ENCODE peak calls at places on chromosomes 16 and 17, in six cellular contexts. One of them, this sample, is unnamed. For H3K36me3 and H3K27me3, the result is how much of the 10 kb centered on the place peaks cover.

GRCh38 chr16:85652431-85653221 is 36.1 kb downstream of the GINS2 start:
- DNase-seq in BE2C: peak
- DNase-seq in adipocyte: peak
- DNase-seq in GM23248: peak
- DNase-seq in adrenal gland: peak
- DNase-seq in psoas muscle: peak
- DNase-seq in this sample: peak

GRCh38 chr17:42513686-42514085 is 22.4 kb upstream of the NAGLU start:
- DNase-seq in BE2C: no peak
- DNase-seq in adipocyte: no peak
- DNase-seq in GM23248: no peak
- DNase-seq in adrenal gland: no peak
- DNase-seq in psoas muscle: no peak
- DNase-seq in this sample: no peak

GRCh38 chr16:1773703-1774455 is 945 bp upstream of the MRPS34 start:
- DNase-seq in BE2C: peak
- DNase-seq in adipocyte: peak
- DNase-seq in GM23248: peak
- DNase-seq in adrenal gland: no peak
- DNase-seq in psoas muscle: peak
- DNase-seq in this sample: peak

GRCh38 chr16:67653131-67654068 is 6.7 kb downstream of the ACD start:
- DNase-seq in BE2C: peak
- DNase-seq in adipocyte: peak
- DNase-seq in GM23248: peak
- DNase-seq in adrenal gland: no peak
- DNase-seq in psoas muscle: peak
- DNase-seq in this sample: no peak

GRCh38 chr17:49434821-49435581 is 20.3 kb upstream of the PHB1 start:
- DNase-seq in BE2C: peak
- DNase-seq in adipocyte: peak
- DNase-seq in GM23248: peak
- DNase-seq in adrenal gland: peak
- DNase-seq in psoas muscle: no peak
- DNase-seq in this sample: peak

GRCh38 chr16:21684199-21684598 is 20.4 kb downstream of the OTOA start:
- DNase-seq in BE2C: peak
- DNase-seq in adipocyte: no peak
- DNase-seq in GM23248: peak
- DNase-seq in adrenal gland: peak
- DNase-seq in psoas muscle: no peak
- DNase-seq in this sample: no peak

GRCh38 chr16:72884573-72884972 is 163.4 kb downstream of the ZFHX3 start:
- DNase-seq in BE2C: no peak
- DNase-seq in adipocyte: no peak
- DNase-seq in GM23248: no peak
- DNase-seq in adrenal gland: no peak
- DNase-seq in psoas muscle: no peak
- DNase-seq in this sample: no peak

GRCh38 chr17:78357177-78357586 is 2.7 kb downstream of the SOCS3 start:
- DNase-seq in BE2C: no peak
- DNase-seq in adipocyte: peak
- DNase-seq in GM23248: peak
- DNase-seq in adrenal gland: no peak
- DNase-seq in psoas muscle: peak
- DNase-seq in this sample: peak

GRCh38 chr16:14564881-14565687 is 65.0 kb downstream of the PARN start:
- DNase-seq in BE2C: no peak
- DNase-seq in adipocyte: peak
- DNase-seq in GM23248: peak
- DNase-seq in adrenal gland: no peak
- DNase-seq in psoas muscle: no peak
- DNase-seq in this sample: no peak

GRCh38 chr16:74577882-74578366 is 29.0 kb downstream of the GLG1 start:
- DNase-seq in BE2C: no peak
- DNase-seq in adipocyte: peak
- DNase-seq in GM23248: peak
- DNase-seq in adrenal gland: no peak
- DNase-seq in psoas muscle: no peak
- DNase-seq in this sample: peak

GRCh38 chr17:42560246-42560645 is 1.7 kb upstream of the COASY start:
- DNase-seq in BE2C: no peak
- DNase-seq in adipocyte: no peak
- DNase-seq in GM23248: peak
- DNase-seq in adrenal gland: no peak
- DNase-seq in psoas muscle: no peak
- DNase-seq in this sample: no peak

GRCh38 chr17:57892820-57893595 is 43.2 kb upstream of the MRPS23 start:
- DNase-seq in BE2C: no peak
- DNase-seq in adipocyte: peak
- DNase-seq in GM23248: peak
- DNase-seq in adrenal gland: peak
- DNase-seq in psoas muscle: peak
- DNase-seq in this sample: peak

GRCh38 chr17:5419356-5419958 is at the start of gene NUP88:
- DNase-seq in BE2C: peak
- DNase-seq in adipocyte: peak
- DNase-seq in GM23248: peak
- DNase-seq in adrenal gland: peak
- DNase-seq in psoas muscle: peak
- DNase-seq in this sample: peak

GRCh38 chr17:21235921-21236320 is 17.3 kb downstream of the NATD1 start:
- DNase-seq in BE2C: no peak
- DNase-seq in adipocyte: no peak
- DNase-seq in GM23248: no peak
- DNase-seq in adrenal gland: no peak
- DNase-seq in psoas muscle: no peak
- DNase-seq in this sample: no peak

GRCh38 chr17:7262192-7263070 is at the start of gene CLDN7:
- DNase-seq in BE2C: no peak
- DNase-seq in adipocyte: no peak
- DNase-seq in GM23248: no peak
- DNase-seq in adrenal gland: no peak
- DNase-seq in psoas muscle: no peak
- DNase-seq in this sample: no peak

DNA sequence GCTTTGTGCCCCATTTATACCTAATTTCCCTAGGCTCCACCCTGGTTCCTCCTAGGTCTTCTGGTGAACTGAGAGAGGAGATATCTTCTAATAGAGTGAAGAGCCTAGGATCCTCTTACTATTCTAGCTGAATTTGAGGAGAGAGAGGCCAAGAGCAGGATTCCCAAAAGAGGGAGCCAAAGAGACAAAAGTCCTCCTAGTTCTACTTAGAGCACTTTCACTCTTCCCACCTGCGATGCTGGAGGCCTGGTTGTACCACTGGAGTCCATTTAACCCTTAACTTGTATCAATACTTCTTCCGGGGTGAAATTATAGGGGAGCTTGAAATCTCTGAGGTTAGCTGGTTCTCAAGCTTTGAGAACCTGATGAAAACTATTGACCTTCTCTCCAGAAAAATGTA is 3.4 kb upstream of the SSH2 start:
- DNase-seq in BE2C: no peak
- DNase-seq in adipocyte: peak
- DNase-seq in GM23248: peak
- DNase-seq in adrenal gland: no peak
- DNase-seq in psoas muscle: no peak
- DNase-seq in this sample: no peak
- H3K4me3 ChIP-seq in BE2C: no peak
- H3K4me3 ChIP-seq in adipocyte: no peak
- H3K4me3 ChIP-seq in GM23248: no peak
- H3K4me3 ChIP-seq in adrenal gland: no peak
- H3K4me3 ChIP-seq in psoas muscle: no peak
- H3K4me3 ChIP-seq in this sample: no peak

DNA sequence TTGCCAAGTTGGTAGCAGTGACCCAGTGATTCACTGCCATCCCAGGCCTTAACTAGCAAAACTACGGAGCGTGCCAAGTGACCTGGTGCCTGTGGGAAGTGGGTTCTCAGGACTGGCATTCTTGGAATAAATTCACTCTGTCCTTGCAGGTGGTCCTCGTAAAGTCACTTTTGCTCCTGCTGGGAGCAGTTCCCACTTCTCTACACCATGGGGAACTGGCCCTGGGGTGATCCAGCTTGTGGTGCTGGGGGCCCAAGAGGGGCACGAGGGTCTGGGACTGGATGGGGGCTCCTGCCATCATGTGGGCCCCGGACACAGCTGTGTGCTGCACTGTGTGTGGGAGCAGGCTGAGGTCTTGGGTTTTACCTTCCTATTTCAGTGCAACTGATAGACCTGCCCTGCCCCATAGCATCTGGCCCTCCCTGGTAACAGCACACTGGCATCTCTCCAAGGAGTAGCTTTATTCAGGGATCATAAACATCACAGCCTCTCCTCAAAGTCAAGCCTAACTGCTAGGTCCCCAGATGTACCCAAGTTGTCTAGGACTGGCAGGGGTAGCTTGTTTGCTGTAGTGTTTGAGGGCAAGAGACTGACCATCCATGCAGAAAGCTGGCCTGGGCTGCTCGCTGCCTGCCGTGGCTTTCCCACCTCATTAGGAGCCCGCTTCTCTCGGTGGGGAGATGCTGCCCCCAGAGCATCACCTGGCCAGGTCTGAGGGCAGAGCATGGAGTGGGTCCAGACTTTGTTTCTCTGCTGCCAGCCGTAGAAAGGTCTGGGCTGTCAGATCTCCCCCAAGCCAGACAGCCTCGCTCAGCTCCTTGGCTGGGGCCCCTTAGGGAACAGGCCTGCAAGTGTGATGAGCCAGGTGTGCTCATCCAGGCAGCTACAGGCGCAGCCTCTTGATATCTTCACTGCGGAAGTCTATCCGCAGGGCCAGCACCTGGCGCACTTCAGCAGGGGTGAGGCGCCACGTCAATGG is 26.0 kb downstream of the FCSK start:
- DNase-seq in BE2C: no peak
- DNase-seq in adipocyte: no peak
- DNase-seq in GM23248: no peak
- DNase-seq in adrenal gland: no peak
- DNase-seq in psoas muscle: no peak
- DNase-seq in this sample: peak
- H3K36me3 ChIP-seq in BE2C: under half
- H3K36me3 ChIP-seq in adipocyte: under half
- H3K36me3 ChIP-seq in GM23248: under half
- H3K36me3 ChIP-seq in adrenal gland: under half
- H3K36me3 ChIP-seq in psoas muscle: half or more
- H3K36me3 ChIP-seq in this sample: under half

DNA sequence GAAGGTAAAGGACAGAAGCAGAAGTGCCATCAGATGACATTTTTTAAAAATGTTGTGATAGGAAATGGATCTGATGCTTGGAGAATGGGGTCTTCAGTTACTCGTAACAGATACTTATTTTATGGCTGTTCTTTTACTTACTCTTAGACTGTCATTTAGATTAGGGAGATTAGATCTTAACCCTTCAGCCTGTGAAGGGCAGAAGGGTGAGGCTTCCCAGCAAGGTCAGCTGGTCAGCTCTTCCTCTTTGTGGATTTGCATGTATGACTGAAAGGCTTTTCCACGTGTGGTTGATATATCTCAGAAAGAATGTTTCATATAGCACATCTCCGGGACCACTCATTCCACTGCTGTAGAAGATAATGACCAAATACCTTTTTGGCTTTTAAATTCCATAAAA is 27.4 kb downstream of the GRB7 start:
- DNase-seq in BE2C: no peak
- DNase-seq in adipocyte: no peak
- DNase-seq in GM23248: no peak
- DNase-seq in adrenal gland: no peak
- DNase-seq in psoas muscle: no peak
- DNase-seq in this sample: no peak
- H3K27me3 ChIP-seq in BE2C: half or more
- H3K27me3 ChIP-seq in adipocyte: under half
- H3K27me3 ChIP-seq in GM23248: under half
- H3K27me3 ChIP-seq in adrenal gland: under half
- H3K27me3 ChIP-seq in psoas muscle: under half
- H3K27me3 ChIP-seq in this sample: under half

DNA sequence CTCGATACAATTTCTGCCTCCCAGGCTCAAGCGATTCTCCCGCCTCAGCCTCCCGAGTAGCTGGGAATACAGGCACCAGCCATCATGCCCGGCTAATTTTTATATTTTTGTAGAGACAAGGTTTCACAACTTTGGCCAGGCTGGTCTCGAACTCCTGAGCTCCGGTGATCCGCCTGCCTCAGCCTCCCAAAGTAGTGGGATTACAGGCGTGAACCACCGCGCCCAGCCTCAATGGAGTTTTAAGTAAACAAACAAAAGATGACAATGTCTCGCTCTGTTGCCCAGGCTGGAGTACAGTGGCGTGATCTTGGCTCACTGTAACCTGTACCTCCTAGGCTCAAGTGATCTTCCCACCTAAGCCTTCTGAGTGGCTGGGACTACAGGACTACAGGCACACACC is 52.6 kb upstream of the TRAP1 start:
- DNase-seq in BE2C: no peak
- DNase-seq in adipocyte: no peak
- DNase-seq in GM23248: no peak
- DNase-seq in adrenal gland: no peak
- DNase-seq in psoas muscle: no peak
- DNase-seq in this sample: no peak
- H3K4me3 ChIP-seq in BE2C: no peak
- H3K4me3 ChIP-seq in adipocyte: no peak
- H3K4me3 ChIP-seq in GM23248: no peak
- H3K4me3 ChIP-seq in adrenal gland: no peak
- H3K4me3 ChIP-seq in psoas muscle: no peak
- H3K4me3 ChIP-seq in this sample: no peak

GRCh38 chr16:30488764-30489595 is 16.4 kb downstream of the ITGAL start:
- DNase-seq in BE2C: no peak
- DNase-seq in adipocyte: no peak
- DNase-seq in GM23248: no peak
- DNase-seq in adrenal gland: no peak
- DNase-seq in psoas muscle: no peak
- DNase-seq in this sample: no peak
- H3K36me3 ChIP-seq in BE2C: under half
- H3K36me3 ChIP-seq in adipocyte: under half
- H3K36me3 ChIP-seq in GM23248: under half
- H3K36me3 ChIP-seq in adrenal gland: under half
- H3K36me3 ChIP-seq in psoas muscle: under half
- H3K36me3 ChIP-seq in this sample: under half